ENCODE peak calls at places on chromosomes 12 and 14, in five cellular contexts. D is fibroblast of the aortic adventitia, O is body of pancreas, C is epithelial cell of esophagus, V is thoracic aorta. I is an unnamed sample.

GRCh38 chr12:88266851-88267360 is 124.8 kb downstream of the TMTC3 start:
- DNase-seq in D (no peak), O (no peak), C (no peak), V (no peak), I (no peak)

GRCh38 chr14:94163806-94164205 is 10.3 kb upstream of the PPP4R4 start:
- DNase-seq in D (no peak), O (no peak), C (no peak), V (no peak), I (no peak)

GRCh38 chr14:106436310-106436905 is 910.0 kb downstream of the TMEM121 start:
- DNase-seq in D (no peak), O (peak), C (peak), V (no peak), I (no peak)

GRCh38 chr14:23323838-23324454 is 2.7 kb downstream of the PABPN1 start:
- DNase-seq in D (no peak), O (no peak), C (no peak), V (no peak), I (no peak)

GRCh38 chr12:106113446-106114083 is 25.2 kb downstream of the NUAK1 start:
- DNase-seq in D (peak), O (no peak), C (peak), V (no peak), I (no peak)

GRCh38 chr12:39000370-39000769 is 95.0 kb upstream of the CPNE8 start:
- DNase-seq in D (no peak), O (no peak), C (no peak), V (no peak), I (no peak)

GRCh38 chr12:95611676-95612309 is 60.5 kb upstream of the USP44 start:
- DNase-seq in D (no peak), O (no peak), C (peak), V (no peak), I (no peak)

GRCh38 chr12:78392918-78393317 is 471.7 kb upstream of the SYT1 start:
- DNase-seq in D (peak), O (no peak), C (peak), V (no peak), I (no peak)

GRCh38 chr12:98998697-98999299 is 353.7 kb downstream of the APAF1 start:
- DNase-seq in D (peak), O (no peak), C (peak), V (no peak), I (no peak)

GRCh38 chr14:68283378-68284123 is 464.0 kb downstream of the RAD51B start:
- DNase-seq in D (peak), O (peak), C (no peak), V (no peak), I (no peak)

GRCh38 chr12:64679487-64679983 is 69.2 kb downstream of the RASSF3 start:
- DNase-seq in D (peak), O (peak), C (peak), V (peak), I (peak)

GRCh38 chr12:132143328-132144071 is 619 bp downstream of the DDX51 start:
- DNase-seq in D (no peak), O (no peak), C (peak), V (no peak), I (no peak)

GRCh38 chr12:69022674-69023073 is 89.7 kb upstream of the CPM start:
- DNase-seq in D (no peak), O (no peak), C (no peak), V (no peak), I (no peak)

GRCh38 chr12:3122841-3123678 is 45.9 kb downstream of the TSPAN9 start:
- DNase-seq in D (peak), O (no peak), C (peak), V (peak), I (no peak)

GRCh38 chr14:88045705-88046104 is 40.8 kb downstream of the GPR65 start:
- DNase-seq in D (no peak), O (no peak), C (no peak), V (no peak), I (no peak)

DNA sequence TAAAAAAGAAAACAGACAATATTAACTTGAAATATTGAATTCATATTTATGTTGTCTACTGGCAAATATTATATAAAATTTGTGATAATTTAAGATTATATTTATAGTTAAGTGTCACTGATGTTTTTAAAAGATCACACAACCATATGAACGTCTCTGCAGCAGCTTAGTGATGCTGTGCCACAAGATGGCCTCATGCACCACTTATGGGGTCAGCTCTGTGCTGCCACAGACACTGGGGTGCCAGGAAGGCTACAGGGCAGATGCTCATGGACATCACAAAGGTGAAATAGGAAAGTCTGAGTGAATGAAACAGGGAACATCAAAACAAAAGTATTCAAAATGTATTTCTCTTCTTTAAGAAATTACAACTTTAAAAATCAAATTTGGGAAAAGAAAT is 13.1 kb downstream of the ATXN3 start:
- DNase-seq in D (no peak), O (no peak), C (no peak), V (no peak), I (no peak)
- TF ChIP-seq CTCF in D (no peak), O (no peak), C (no peak), V (no peak), I (peak)

GRCh38 chr12:124356221-124356620 is 61.3 kb downstream of the RFLNA start:
- DNase-seq in D (no peak), O (no peak), C (no peak), V (no peak), I (no peak)

GRCh38 chr12:124358572-124358971 is 63.7 kb downstream of the RFLNA start:
- DNase-seq in D (no peak), O (no peak), C (no peak), V (no peak), I (no peak)

GRCh38 chr12:124354400-124354799 is 59.5 kb downstream of the RFLNA start:
- DNase-seq in D (no peak), O (no peak), C (no peak), V (no peak), I (no peak)

GRCh38 chr12:124359671-124360581 is 65.0 kb downstream of the RFLNA start:
- DNase-seq in D (peak), O (peak), C (no peak), V (peak), I (no peak)

DNA sequence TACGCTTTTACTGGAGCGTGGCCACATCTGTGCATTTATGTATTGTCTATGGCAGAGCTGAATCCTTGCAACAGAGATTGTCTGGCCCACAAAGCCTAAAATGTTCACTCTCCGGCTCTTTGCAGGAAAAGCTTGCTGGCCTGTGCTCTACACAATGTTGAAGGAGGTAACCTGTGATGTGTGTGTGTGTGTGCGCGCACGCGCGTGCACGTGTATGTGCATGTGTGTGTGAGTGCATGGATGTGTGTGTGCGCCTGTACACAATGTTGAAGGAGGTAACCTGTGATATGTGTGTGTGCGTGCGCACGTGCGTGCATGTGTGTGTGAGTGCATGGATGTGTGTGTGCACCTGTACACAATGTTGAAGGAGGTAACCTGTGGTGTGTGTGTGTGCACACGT is 62.7 kb downstream of the RFLNA start:
- DNase-seq in D (no peak), O (no peak), C (no peak), V (no peak), I (no peak)
- TF ChIP-seq CTCF in D (no peak), O (no peak), C (no peak), V (no peak), I (no peak)

GRCh38 chr12:58252914-58253313 is 311.5 kb downstream of the ATP23 start:
- DNase-seq in D (no peak), O (no peak), C (peak), V (no peak), I (no peak)

GRCh38 chr12:58248599-58248998 is 307.2 kb downstream of the ATP23 start:
- DNase-seq in D (no peak), O (no peak), C (no peak), V (no peak), I (no peak)

GRCh38 chr12:58242803-58243628 is 301.6 kb downstream of the ATP23 start:
- DNase-seq in D (peak), O (no peak), C (no peak), V (no peak), I (no peak)

GRCh38 chr12:58249610-58250009 is 308.2 kb downstream of the ATP23 start:
- DNase-seq in D (no peak), O (no peak), C (no peak), V (no peak), I (no peak)

DNA sequence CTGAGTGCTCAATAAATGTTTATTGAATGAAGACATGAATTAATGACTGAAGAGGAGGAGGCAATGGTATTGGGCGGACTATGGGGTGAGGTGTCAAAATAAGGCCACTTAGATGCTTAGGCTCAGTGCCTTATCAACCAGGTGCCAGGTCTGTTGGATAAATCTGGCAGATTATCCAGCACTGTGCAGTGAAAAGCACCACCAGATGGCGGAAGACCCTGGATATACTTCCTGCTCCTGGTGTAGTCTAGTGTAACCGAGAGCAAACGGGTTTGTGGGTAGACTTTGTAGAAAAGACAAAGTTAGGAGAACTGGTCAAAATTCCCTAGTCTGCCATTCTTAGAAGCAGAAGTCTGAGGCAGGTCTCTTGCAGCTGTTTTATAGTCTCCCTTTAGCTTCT is 306.3 kb downstream of the ATP23 start:
- DNase-seq in D (no peak), O (no peak), C (no peak), V (no peak), I (no peak)
- TF ChIP-seq CTCF in D (no peak), O (no peak), C (no peak), V (no peak), I (peak)

GRCh38 chr14:76774471-76775158 is 13.3 kb downstream of the VASH1 start:
- DNase-seq in D (no peak), O (no peak), C (no peak), V (no peak), I (no peak)

GRCh38 chr14:76773956-76774355 is 12.7 kb downstream of the VASH1 start:
- DNase-seq in D (no peak), O (no peak), C (no peak), V (no peak), I (no peak)

GRCh38 chr14:76772300-76773187 is 11.3 kb downstream of the VASH1 start:
- DNase-seq in D (peak), O (no peak), C (no peak), V (peak), I (no peak)

GRCh38 chr14:76771432-76771980 is 10.2 kb downstream of the VASH1 start:
- DNase-seq in D (no peak), O (no peak), C (no peak), V (no peak), I (peak)

GRCh38 chr14:76773188-76773885 is 12.1 kb downstream of the VASH1 start:
- DNase-seq in D (peak), O (peak), C (peak), V (peak), I (peak)
- TF ChIP-seq CTCF in D (peak), O (no peak), C (peak), V (no peak), I (peak)

DNA sequence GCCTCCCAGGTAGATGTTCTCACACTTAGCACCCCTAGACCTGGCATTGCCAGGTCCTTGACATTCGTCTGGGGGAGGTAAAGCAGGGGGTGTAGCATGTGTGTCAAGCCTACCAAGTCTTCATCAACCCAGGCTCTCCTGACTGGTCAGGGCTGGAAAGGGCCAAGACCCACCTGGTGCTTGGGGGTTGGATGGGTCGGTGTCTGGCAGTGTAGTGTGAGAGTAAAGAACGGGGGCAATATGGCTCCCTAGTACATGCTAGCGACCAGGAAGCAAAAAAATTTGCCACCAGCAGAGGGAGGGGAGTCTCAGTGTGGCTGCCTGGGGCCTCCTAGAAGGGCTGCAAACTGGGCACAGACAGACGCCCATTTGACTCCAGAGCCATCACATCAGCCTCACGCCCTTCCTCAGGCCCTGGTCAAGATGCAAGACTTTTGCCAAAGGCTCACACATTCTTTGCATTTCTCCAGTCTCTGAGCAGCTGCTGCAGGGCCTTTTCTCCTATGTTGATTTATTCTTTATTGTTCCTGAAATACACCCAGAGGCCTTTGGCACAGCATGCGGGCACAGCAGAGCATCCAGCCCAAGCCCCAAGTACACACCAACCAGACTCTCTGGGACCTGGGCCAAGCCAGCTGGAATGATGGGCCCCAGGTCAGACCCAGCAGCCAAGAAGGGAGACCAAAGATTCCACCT is 38.3 kb upstream of the PNMA1 start:
- DNase-seq in D (peak), O (peak), C (no peak), V (peak), I (peak)
- TF ChIP-seq CTCF in D (peak), O (peak), C (peak), V (peak), I (peak)